ENCODE peak calls at places on chromosomes 5 and 9, in ten cellular contexts. A, Z, Y, R, E, T, P, J, N and K are unnamed samples.

GRCh38 chr9:127923046-127923445 is 6.2 kb upstream of the ST6GALNAC4 start:
- DNase-seq in P (no peak), Z (no peak), T (no peak), N (no peak), J (no peak), R (no peak), A (no peak), Y (no peak), E (no peak), K (no peak)

GRCh38 chr5:158174918-158175663 is 316.1 kb upstream of the CLINT1 start:
- DNase-seq in E (no peak), P (peak), T (no peak), R (peak), J (no peak), N (peak), Z (peak), A (peak), Y (peak), K (peak)

GRCh38 chr9:80556631-80557030 is 984.9 kb downstream of the TLE4 start:
- DNase-seq in A (peak), J (no peak), Z (peak), Y (no peak), R (no peak), T (no peak), P (no peak), E (no peak), N (peak), K (no peak)

GRCh38 chr9:115126406-115126805 is 8.4 kb upstream of the TNC start:
- DNase-seq in Z (no peak), J (no peak), Y (no peak), R (no peak), E (no peak), P (no peak), N (no peak), T (no peak), A (no peak), K (no peak)

GRCh38 chr5:173123416-173123815 is 20.9 kb upstream of the BNIP1 start:
- DNase-seq in Y (peak), J (no peak), E (no peak), A (peak), Z (no peak), P (no peak), N (peak), T (no peak), R (no peak), K (peak)

GRCh38 chr5:67381240-67381875 is 184.8 kb upstream of the CD180 start:
- DNase-seq in A (no peak), R (no peak), Y (no peak), T (no peak), J (no peak), N (no peak), P (no peak), Z (no peak), E (no peak), K (no peak)

GRCh38 chr9:34037626-34038025 is 11.1 kb downstream of the UBAP2 start:
- DNase-seq in Y (no peak), R (no peak), E (no peak), P (no peak), N (no peak), A (no peak), T (no peak), J (no peak), Z (no peak), K (no peak)

GRCh38 chr5:138305797-138306196 is 25.8 kb downstream of the CDC25C start:
- DNase-seq in Z (peak), A (no peak), J (no peak), P (no peak), Y (no peak), T (no peak), E (no peak), R (no peak), N (peak), K (no peak)

GRCh38 chr5:76165961-76166360 is 82.8 kb downstream of the SV2C start:
- DNase-seq in Z (no peak), N (no peak), A (no peak), J (no peak), R (no peak), E (no peak), Y (no peak), T (no peak), P (no peak), K (no peak)

GRCh38 chr9:127451681-127452480 is 571 bp downstream of the LRSAM1 start:
- DNase-seq in A (peak), Y (peak), P (peak), E (peak), Z (peak), T (peak), J (no peak), R (peak), N (peak), K (peak)

GRCh38 chr9:108241384-108241783 is 614.4 kb downstream of the ACTL7B start:
- DNase-seq in P (no peak), T (no peak), J (no peak), E (no peak), N (no peak), A (no peak), Z (no peak), R (no peak), Y (no peak), K (no peak)

GRCh38 chr5:113546711-113547159 is 33.2 kb downstream of the YTHDC2 start:
- DNase-seq in T (no peak), P (no peak), Z (peak), J (no peak), E (no peak), R (peak), A (peak), N (peak), Y (peak), K (no peak)

GRCh38 chr9:3181049-3181953 is 337.4 kb upstream of the PUM3 start:
- DNase-seq in J (no peak), P (peak), E (peak), N (peak), A (peak), T (peak), Y (no peak), Z (peak), R (peak), K (peak)

GRCh38 chr5:68482199-68482598 is 266.6 kb downstream of the PIK3R1 start:
- DNase-seq in E (no peak), R (peak), Z (no peak), N (no peak), J (no peak), T (no peak), Y (no peak), P (no peak), A (no peak), K (no peak)

GRCh38 chr5:173953528-173954090 is 35.4 kb upstream of the C5orf47 start:
- DNase-seq in E (no peak), Y (peak), Z (no peak), R (no peak), N (no peak), A (no peak), J (no peak), P (no peak), T (no peak), K (peak)

GRCh38 chr5:144332265-144332664 is 161.6 kb downstream of the KCTD16 start:
- DNase-seq in T (no peak), J (no peak), P (no peak), R (no peak), Z (no peak), Y (no peak), A (no peak), E (no peak), N (peak), K (no peak)

GRCh38 chr9:6215562-6215961 is at the start of gene IL33:
- DNase-seq in T (no peak), Z (peak), N (peak), A (peak), E (no peak), R (no peak), J (no peak), Y (no peak), P (no peak), K (no peak)

GRCh38 chr5:3386676-3387075 is 209.0 kb upstream of the IRX1 start:
- DNase-seq in N (no peak), P (no peak), R (no peak), E (no peak), A (no peak), Z (no peak), T (no peak), Y (no peak), J (no peak), K (no peak)

GRCh38 chr5:136182618-136183017 is 10.3 kb downstream of the SMIM32 start:
- DNase-seq in Y (no peak), T (no peak), Z (peak), E (no peak), R (no peak), J (no peak), P (no peak), N (no peak), A (peak), K (no peak)

GRCh38 chr5:167296056-167296455 is 995.4 kb upstream of the WWC1 start:
- DNase-seq in R (no peak), T (no peak), E (no peak), N (no peak), A (no peak), P (no peak), Z (no peak), J (no peak), Y (no peak), K (no peak)

GRCh38 chr5:446864-447263 is 3.9 kb downstream of the EXOC3 start:
- DNase-seq in E (no peak), P (no peak), Z (peak), Y (no peak), N (peak), R (peak), T (no peak), A (peak), J (no peak), K (peak)

GRCh38 chr9:137960496-137960895 is 82.9 kb downstream of the CACNA1B start:
- DNase-seq in R (no peak), E (no peak), A (no peak), J (no peak), Z (no peak), P (no peak), N (no peak), T (no peak), Y (no peak), K (no peak)

GRCh38 chr9:70481471-70481870 is 67.0 kb upstream of the KLF9 start:
- DNase-seq in N (no peak), J (no peak), Y (no peak), A (no peak), Z (no peak), E (no peak), T (no peak), P (no peak), R (no peak), K (no peak)

GRCh38 chr5:142192799-142193428 is 84.3 kb downstream of the NDFIP1 start:
- DNase-seq in Z (no peak), T (no peak), A (no peak), J (no peak), E (peak), Y (no peak), R (no peak), P (no peak), N (no peak), K (no peak)

GRCh38 chr5:103098993-103099392 is 20.9 kb downstream of the GIN1 start:
- DNase-seq in E (no peak), R (no peak), T (no peak), Y (no peak), J (no peak), P (no peak), N (no peak), Z (peak), A (peak), K (no peak)

GRCh38 chr9:61666849-61667371 is 477.1 kb downstream of the SPATA31A7 start:
- DNase-seq in E (peak), Y (no peak), Z (no peak), N (no peak), A (no peak), T (peak), P (no peak), R (no peak), J (no peak), K (no peak)

GRCh38 chr5:135441919-135442318 is 5.2 kb downstream of the DCANP1 start:
- DNase-seq in Z (no peak), R (no peak), P (no peak), Y (no peak), N (no peak), J (no peak), E (no peak), A (no peak), T (no peak), K (no peak)

GRCh38 chr9:133950206-133950915 is 41.8 kb downstream of the VAV2 start:
- DNase-seq in A (peak), P (peak), T (peak), J (no peak), E (peak), Y (peak), N (no peak), R (no peak), Z (no peak), K (no peak)

GRCh38 chr9:134051319-134051718 is 16.5 kb downstream of the BRD3 start:
- DNase-seq in A (no peak), E (peak), P (no peak), N (no peak), J (no peak), Y (no peak), Z (no peak), R (no peak), T (no peak), K (peak)

GRCh38 chr9:81687521-81688261 is 1.7 kb downstream of the TLE1 start:
- DNase-seq in Y (no peak), P (peak), T (peak), Z (no peak), E (peak), N (peak), R (peak), A (peak), J (no peak), K (peak)

GRCh38 chr9:136640176-136641086 is 22.3 kb upstream of the EGFL7 start:
- DNase-seq in E (peak), A (no peak), J (no peak), N (no peak), Z (no peak), Y (no peak), P (no peak), R (no peak), T (no peak), K (no peak)

GRCh38 chr5:32791536-32792240 is 80.6 kb downstream of the NPR3 start:
- DNase-seq in R (no peak), J (no peak), P (no peak), Y (no peak), T (no peak), Z (no peak), A (no peak), E (no peak), N (no peak), K (no peak)

GRCh38 chr5:177116631-177117373 is 16.8 kb upstream of the NSD1 start:
- DNase-seq in P (no peak), R (no peak), T (peak), N (no peak), A (peak), J (no peak), Y (peak), Z (peak), E (peak), K (peak)

GRCh38 chr5:113425909-113426308 is 8.9 kb downstream of the TSSK1B start:
- DNase-seq in Z (peak), P (no peak), A (peak), R (no peak), J (no peak), Y (no peak), N (no peak), E (no peak), T (no peak), K (no peak)

GRCh38 chr5:113249216-113249615 is 185.6 kb downstream of the TSSK1B start:
- DNase-seq in E (no peak), P (no peak), T (no peak), A (peak), R (no peak), Y (peak), N (no peak), J (no peak), Z (no peak), K (no peak)

GRCh38 chr5:14270212-14270702 is 127.1 kb downstream of the TRIO start:
- DNase-seq in Z (peak), N (peak), A (peak), Y (peak), J (no peak), P (peak), T (no peak), E (no peak), R (peak), K (no peak)

GRCh38 chr5:57435701-57436134 is 46.9 kb downstream of the ACTBL2 start:
- DNase-seq in P (no peak), A (peak), E (no peak), N (peak), J (no peak), Y (peak), Z (peak), R (no peak), T (no peak), K (no peak)

GRCh38 chr9:127838375-127839078 is 15.9 kb downstream of the ENG start:
- DNase-seq in J (peak), R (no peak), Y (peak), P (peak), T (peak), Z (no peak), E (peak), N (peak), A (peak), K (peak)

GRCh38 chr9:106039151-106039935 is 345.0 kb downstream of the TMEM38B start:
- DNase-seq in N (no peak), E (no peak), J (no peak), R (no peak), Y (no peak), T (no peak), P (no peak), Z (no peak), A (no peak), K (peak)

GRCh38 chr9:122464633-122465567 is 12.8 kb downstream of the OR1J1 start:
- DNase-seq in Y (peak), A (peak), R (peak), J (peak), T (no peak), Z (peak), P (peak), E (no peak), N (peak), K (peak)

GRCh38 chr9:122468735-122469134 is 9.0 kb downstream of the OR1J1 start:
- DNase-seq in N (no peak), R (no peak), Y (no peak), A (peak), E (no peak), P (no peak), T (no peak), J (no peak), Z (peak), K (no peak)

DNA sequence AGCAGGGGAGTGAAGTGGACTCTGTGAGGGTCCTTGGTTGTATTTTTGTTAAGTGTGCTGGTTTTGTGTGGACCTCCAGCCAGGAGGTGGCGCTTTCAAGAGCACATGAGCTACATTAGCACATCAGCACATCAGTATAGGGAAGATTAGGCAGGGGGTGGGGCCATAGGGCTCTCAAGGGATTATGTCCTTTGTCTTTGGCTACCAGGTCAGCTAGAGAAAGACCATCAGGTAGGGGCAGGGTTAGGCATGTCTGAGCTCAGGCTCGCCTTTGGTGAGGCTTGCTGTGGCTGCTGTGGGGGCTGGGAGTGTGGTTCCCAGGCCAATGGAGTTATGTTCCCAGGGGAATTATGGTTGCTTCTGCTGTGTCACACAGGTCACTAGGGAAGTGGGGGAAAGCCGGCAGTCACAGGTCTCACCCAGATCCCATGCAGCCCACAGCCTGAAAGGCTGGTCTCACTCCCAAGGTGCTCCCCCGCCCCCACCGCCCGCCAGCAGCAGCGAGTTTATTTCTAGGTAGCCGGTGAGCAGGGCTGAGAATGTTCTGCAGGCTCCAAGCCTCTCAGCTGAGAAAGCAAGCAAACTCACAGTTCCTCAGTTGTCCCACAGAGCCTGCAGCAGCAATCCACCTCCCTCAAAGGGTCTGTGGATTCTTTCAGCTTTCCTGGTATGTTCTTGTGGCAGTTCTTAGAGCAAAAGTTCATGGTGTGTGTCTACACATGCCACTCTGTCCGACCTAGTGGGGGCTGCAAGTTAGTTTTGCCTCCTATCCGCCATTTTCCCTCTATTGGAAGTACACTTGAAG is 13.7 kb downstream of the OR1J1 start:
- DNase-seq in Y (no peak), E (no peak), T (no peak), P (no peak), A (peak), Z (no peak), N (peak), J (no peak), R (peak), K (no peak)
- TF ChIP-seq CTCF in Y (peak), E (peak), T (no peak), P (no peak), A (peak), Z (no peak), N (no peak), J (no peak), R (peak), K (no peak)

DNA sequence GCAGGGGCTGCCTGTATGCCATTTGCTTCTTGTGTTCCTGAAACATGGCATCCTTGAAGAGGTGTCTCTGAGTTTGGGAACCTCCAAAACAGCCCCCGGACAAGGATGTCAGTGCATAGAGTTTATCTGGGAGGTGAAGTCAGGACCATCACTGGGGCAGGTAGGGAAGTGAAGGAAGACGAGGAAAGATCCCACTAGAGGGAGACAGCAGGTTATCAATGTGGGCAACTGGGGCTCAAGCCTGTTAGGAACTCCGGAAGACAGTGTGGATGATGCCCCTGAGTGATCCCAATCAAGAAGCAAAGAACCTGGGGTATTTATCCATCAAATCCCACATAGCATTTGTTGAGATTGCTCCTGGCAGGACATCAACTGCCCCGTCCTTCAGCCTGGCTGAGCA is 233.1 kb downstream of the AGTPBP1 start:
- DNase-seq in Z (peak), N (peak), E (no peak), T (no peak), P (no peak), Y (no peak), A (no peak), R (no peak), J (no peak), K (no peak)
- TF ChIP-seq CTCF in Z (peak), N (no peak), E (no peak), T (no peak), P (no peak), Y (peak), A (no peak), R (no peak), J (no peak), K (no peak)

GRCh38 chr5:164048527-164048926 is 543.1 kb downstream of the MAT2B start:
- DNase-seq in A (peak), R (peak), N (peak), P (no peak), T (no peak), Y (no peak), E (no peak), J (no peak), Z (peak), K (no peak)
- TF ChIP-seq CTCF in A (peak), R (no peak), N (peak), P (peak), T (no peak), Y (no peak), E (peak), J (no peak), Z (peak), K (peak)

GRCh38 chr9:91422832-91423711 is 560 bp downstream of the NFIL3 start:
- DNase-seq in P (peak), E (peak), N (peak), Z (peak), J (no peak), Y (peak), R (peak), T (peak), A (peak), K (peak)
- TF ChIP-seq CTCF in P (peak), E (peak), N (peak), Z (peak), J (peak), Y (peak), R (peak), T (no peak), A (peak), K (peak)

GRCh38 chr5:132294728-132295504 is 722 bp downstream of the SLC22A4 start:
- DNase-seq in Y (peak), R (peak), J (peak), A (peak), Z (peak), E (peak), P (no peak), N (peak), T (peak), K (peak)
- TF ChIP-seq CTCF in Y (no peak), R (no peak), J (no peak), A (no peak), Z (no peak), E (no peak), P (no peak), N (no peak), T (no peak), K (no peak)

DNA sequence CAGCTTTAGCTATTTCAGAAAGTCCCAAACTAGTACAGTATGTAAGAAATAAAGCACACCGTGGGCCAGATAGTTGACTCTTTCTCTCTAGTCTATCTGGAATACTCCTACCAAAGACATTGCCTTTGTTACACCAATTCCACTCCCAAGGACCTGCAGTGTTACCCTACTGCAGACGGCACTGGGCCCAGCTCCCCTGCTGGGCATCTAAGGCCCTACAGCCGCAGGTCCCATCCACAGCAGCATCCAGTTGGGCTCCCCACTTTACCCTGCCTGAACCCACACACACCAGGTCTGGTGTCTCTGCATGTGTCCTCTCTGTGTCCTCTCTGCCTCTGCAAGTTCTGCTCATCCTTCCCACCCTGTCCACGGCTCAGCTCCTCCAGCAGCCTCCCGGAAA is 22.5 kb downstream of the TNIP1 start:
- DNase-seq in P (no peak), R (no peak), J (no peak), Y (no peak), T (no peak), A (no peak), N (no peak), E (no peak), Z (no peak), K (no peak)
- TF ChIP-seq CTCF in P (peak), R (no peak), J (no peak), Y (peak), T (no peak), A (peak), N (no peak), E (no peak), Z (peak), K (no peak)